ENCODE peak calls at places on chromosomes 11 and 22, in five cellular contexts. I is RKO, Q is stomach, F is NCI-H748 treated with DMSO at 0.1 percent for 48 hours, U is COR-L47. J is an unnamed sample.
A peak's percentile ranks its signal among the peaks of the same experiment; 100 is the strongest.

GRCh38 chr11:76610871-76611475 is 59.6 kb downstream of the LRRC32 start:
- DNase-seq in I (no peak), Q (no peak), F (no peak), U (peak; percentile 66), J (peak; percentile 34)

GRCh38 chr22:40654522-40655167 is 18.1 kb upstream of the MRTFA start:
- DNase-seq in I (peak; percentile 35), Q (peak; percentile 64), F (peak; percentile 10), U (no peak), J (no peak)

GRCh38 chr11:58992489-58992888 is 53.2 kb downstream of the GLYATL1 start:
- DNase-seq in I (no peak), Q (no peak), F (no peak), U (no peak), J (no peak)

GRCh38 chr11:35404397-35404775 is 15.0 kb downstream of the SLC1A2 start:
- DNase-seq in I (no peak), Q (peak; percentile 74), F (peak; percentile 20), U (no peak), J (peak; percentile 7)

GRCh38 chr22:28111501-28111900 is 192.4 kb upstream of the PITPNB start:
- DNase-seq in I (no peak), Q (no peak), F (no peak), U (no peak), J (no peak)

GRCh38 chr22:44181033-44181911 is 547 bp downstream of the PARVG start:
- DNase-seq in I (no peak), Q (peak; percentile 43), F (no peak), U (no peak), J (no peak)

GRCh38 chr22:50734343-50734771 is 3.6 kb upstream of the ACR start:
- DNase-seq in I (no peak), Q (no peak), F (no peak), U (no peak), J (no peak)

GRCh38 chr22:47176573-47177333 is 414.3 kb downstream of the TBC1D22A start:
- DNase-seq in I (no peak), Q (no peak), F (no peak), U (no peak), J (no peak)

GRCh38 chr22:24180316-24181087 is 785 bp upstream of the SUSD2 start:
- DNase-seq in I (no peak), Q (no peak), F (no peak), U (no peak), J (no peak)